ENCODE peak calls at places on chromosomes 1 and 21, in four cellular contexts. B is lung, U is uterus, E is hepatocyte. I is an unnamed sample.

GRCh38 chr1:154975409-154976205 is 1.1 kb downstream of the CKS1B start:
- DNase-seq in B (peak), U (peak), E (peak), I (no peak)

GRCh38 chr1:7117265-7117598 is 332.0 kb downstream of the CAMTA1 start:
- DNase-seq in B (no peak), U (no peak), E (no peak), I (no peak)

GRCh38 chr1:62428351-62428750 is 8.5 kb upstream of the USP1 start:
- DNase-seq in B (no peak), U (no peak), E (no peak), I (no peak)

GRCh38 chr1:155052412-155053400 is 1.6 kb downstream of the ADAM15 start:
- DNase-seq in B (no peak), U (no peak), E (no peak), I (no peak)

GRCh38 chr1:24201941-24202440 is 14.9 kb upstream of the IFNLR1 start:
- DNase-seq in B (peak), U (peak), E (peak), I (peak)

GRCh38 chr1:152397474-152397873 is 16.6 kb downstream of the CRNN start:
- DNase-seq in B (no peak), U (no peak), E (no peak), I (no peak)

GRCh38 chr1:172320723-172321122 is 99.8 kb upstream of the C1orf105 start:
- DNase-seq in B (no peak), U (no peak), E (no peak), I (no peak)

GRCh38 chr1:19892628-19893168 is 10.5 kb downstream of the OTUD3 start:
- DNase-seq in B (no peak), U (no peak), E (no peak), I (no peak)

GRCh38 chr21:43352568-43353281 is 74.2 kb downstream of the SIK1 start:
- DNase-seq in B (no peak), U (no peak), E (no peak), I (no peak)

GRCh38 chr1:178752891-178753290 is 27.8 kb downstream of the RALGPS2 start:
- DNase-seq in B (no peak), U (no peak), E (no peak), I (no peak)

GRCh38 chr1:17436380-17437174 is 2.9 kb downstream of the RCC2 start:
- DNase-seq in B (no peak), U (no peak), E (no peak), I (no peak)

GRCh38 chr1:64038965-64039926 is 164.2 kb upstream of the UBE2U start:
- DNase-seq in B (peak), U (peak), E (peak), I (peak)

GRCh38 chr21:36699546-36700294 is 805 bp downstream of the SIM2 start:
- DNase-seq in B (no peak), U (no peak), E (no peak), I (no peak)

GRCh38 chr1:10628685-10629084 is 153.9 kb downstream of the PEX14 start:
- DNase-seq in B (no peak), U (peak), E (no peak), I (no peak)

GRCh38 chr1:62810420-62811274 is 26.7 kb downstream of the ATG4C start:
- DNase-seq in B (no peak), U (no peak), E (no peak), I (no peak)

GRCh38 chr21:42061195-42061865 is 9.8 kb upstream of the UMODL1 start:
- DNase-seq in B (peak), U (no peak), E (no peak), I (no peak)

GRCh38 chr1:238063454-238063853 is 172.7 kb upstream of the ZP4 start:
- DNase-seq in B (no peak), U (no peak), E (no peak), I (no peak)

GRCh38 chr1:205961970-205962820 is 18.9 kb upstream of the SLC26A9 start:
- DNase-seq in B (peak), U (no peak), E (no peak), I (no peak)

GRCh38 chr1:201108614-201109013 is 3.6 kb downstream of the CACNA1S start:
- DNase-seq in B (no peak), U (no peak), E (no peak), I (no peak)

GRCh38 chr1:209733409-209734192 is 22.3 kb upstream of the TRAF3IP3 start:
- DNase-seq in B (no peak), U (no peak), E (no peak), I (no peak)

GRCh38 chr21:31895069-31895851 is 22.4 kb downstream of the HUNK start:
- DNase-seq in B (no peak), U (no peak), E (no peak), I (no peak)

GRCh38 chr21:41612674-41613250 is 104.8 kb upstream of the TMPRSS2 start:
- DNase-seq in B (peak), U (peak), E (peak), I (peak)

GRCh38 chr1:21619041-21619947 is 49.9 kb downstream of the RAP1GAP start:
- DNase-seq in B (no peak), U (no peak), E (peak), I (no peak)

GRCh38 chr21:43797925-43798715 is 8.7 kb downstream of the RRP1 start:
- DNase-seq in B (no peak), U (no peak), E (no peak), I (no peak)

GRCh38 chr21:31988492-31989285 is 115.9 kb downstream of the HUNK start:
- DNase-seq in B (no peak), U (no peak), E (no peak), I (no peak)

GRCh38 chr21:18493420-18493819 is 89.8 kb upstream of the TMPRSS15 start:
- DNase-seq in B (no peak), U (no peak), E (peak), I (no peak)

GRCh38 chr1:31036749-31037500 is 28.6 kb downstream of the PUM1 start:
- DNase-seq in B (no peak), U (no peak), E (no peak), I (no peak)

GRCh38 chr1:184513966-184514365 is 127.1 kb downstream of the C1orf21 start:
- DNase-seq in B (no peak), U (peak), E (no peak), I (no peak)

GRCh38 chr1:85274969-85275453 is 1.4 kb downstream of the BCL10 start:
- DNase-seq in B (no peak), U (no peak), E (peak), I (no peak)

GRCh38 chr1:10045480-10046355 is 13.0 kb downstream of the UBE4B start:
- DNase-seq in B (no peak), U (no peak), E (peak), I (no peak)

GRCh38 chr1:169151338-169151837 is 44.9 kb downstream of the ATP1B1 start:
- DNase-seq in B (no peak), U (no peak), E (no peak), I (no peak)

GRCh38 chr1:1683104-1683905 is 9.3 kb downstream of the SLC35E2B start:
- DNase-seq in B (no peak), U (no peak), E (peak), I (no peak)

GRCh38 chr21:42169758-42170157 is 49.2 kb upstream of the ABCG1 start:
- DNase-seq in B (no peak), U (no peak), E (no peak), I (no peak)

GRCh38 chr1:53600001-53600400 is 139.0 kb downstream of the GLIS1 start:
- DNase-seq in B (no peak), U (no peak), E (no peak), I (no peak)

GRCh38 chr1:101257500-101258325 is 20.9 kb downstream of the S1PR1 start:
- DNase-seq in B (peak), U (no peak), E (peak), I (no peak)

GRCh38 chr1:165860065-165860464 is 32.7 kb downstream of the UCK2 start:
- DNase-seq in B (no peak), U (no peak), E (no peak), I (no peak)

GRCh38 chr21:34630536-34631143 is 15.7 kb upstream of the RCAN1 start:
- DNase-seq in B (no peak), U (no peak), E (peak), I (no peak)

GRCh38 chr21:42973309-42973990 is 912 bp upstream of the PKNOX1 start:
- DNase-seq in B (no peak), U (peak), E (no peak), I (no peak)

DNA sequence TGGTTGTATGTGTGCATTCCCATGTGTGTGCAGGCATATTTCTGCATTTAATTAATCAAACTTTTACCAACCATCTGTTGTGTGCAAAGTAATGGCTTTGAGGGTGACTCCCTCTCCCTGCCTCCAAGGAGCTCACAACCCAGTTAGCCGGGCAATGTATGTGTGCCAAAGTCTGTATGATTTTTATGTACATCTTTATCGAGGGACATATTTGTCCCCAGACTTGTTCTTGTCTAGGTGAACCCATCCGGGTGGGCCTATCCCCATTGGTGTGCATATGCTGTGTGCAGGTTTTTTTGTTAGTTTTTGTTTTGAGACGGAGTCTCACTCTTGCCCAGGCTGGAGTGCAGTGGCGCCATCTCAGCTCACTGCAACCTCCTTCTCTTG is 1.8 kb downstream of the SYTL1 start:
- DNase-seq in B (no peak), U (no peak), E (no peak), I (no peak)
- H3K4me3 ChIP-seq in B (no peak), U (no peak), E (no peak), I (no peak)

DNA sequence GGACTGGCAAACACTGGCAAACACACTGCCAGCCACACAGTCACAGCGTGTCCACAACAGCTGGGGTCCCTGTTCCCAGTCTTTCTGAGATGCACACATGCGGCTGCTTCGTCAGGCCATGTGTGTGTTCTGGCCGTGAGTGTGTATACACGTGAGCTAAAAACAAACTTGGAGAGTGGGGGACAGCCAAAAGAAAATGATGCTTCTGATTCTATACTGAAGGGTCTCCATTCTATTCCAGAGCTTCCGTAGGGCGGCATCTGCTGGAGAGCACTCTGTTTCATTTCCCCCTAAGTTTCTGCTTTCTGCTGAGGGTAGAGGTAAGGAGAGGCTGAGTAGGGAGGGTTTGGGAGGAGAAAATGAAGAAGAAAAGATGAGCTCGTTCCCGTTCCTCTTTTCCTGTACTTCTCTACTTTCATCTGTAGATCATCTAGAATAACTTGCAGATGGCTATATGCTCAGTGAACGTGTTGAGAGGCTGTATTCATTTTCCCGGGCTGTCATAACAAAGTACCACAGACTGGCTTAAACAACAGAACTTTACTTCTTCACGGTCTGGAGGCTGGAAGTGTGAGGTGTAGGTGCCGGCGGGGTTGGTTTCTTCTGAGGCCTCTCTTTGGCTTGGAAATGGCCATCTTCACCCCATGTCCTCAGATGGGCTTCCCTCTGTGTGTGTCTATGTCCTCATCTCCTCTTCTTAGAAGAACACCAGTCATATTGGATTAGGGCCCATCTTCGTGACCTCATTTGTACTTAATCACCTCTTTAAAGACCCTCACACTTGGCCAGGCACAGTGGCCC is 151.6 kb downstream of the TOMM20 start:
- DNase-seq in B (no peak), U (peak), E (no peak), I (no peak)
- TF ChIP-seq CTCF in B (no peak), U (no peak), E (no peak), I (no peak)

DNA sequence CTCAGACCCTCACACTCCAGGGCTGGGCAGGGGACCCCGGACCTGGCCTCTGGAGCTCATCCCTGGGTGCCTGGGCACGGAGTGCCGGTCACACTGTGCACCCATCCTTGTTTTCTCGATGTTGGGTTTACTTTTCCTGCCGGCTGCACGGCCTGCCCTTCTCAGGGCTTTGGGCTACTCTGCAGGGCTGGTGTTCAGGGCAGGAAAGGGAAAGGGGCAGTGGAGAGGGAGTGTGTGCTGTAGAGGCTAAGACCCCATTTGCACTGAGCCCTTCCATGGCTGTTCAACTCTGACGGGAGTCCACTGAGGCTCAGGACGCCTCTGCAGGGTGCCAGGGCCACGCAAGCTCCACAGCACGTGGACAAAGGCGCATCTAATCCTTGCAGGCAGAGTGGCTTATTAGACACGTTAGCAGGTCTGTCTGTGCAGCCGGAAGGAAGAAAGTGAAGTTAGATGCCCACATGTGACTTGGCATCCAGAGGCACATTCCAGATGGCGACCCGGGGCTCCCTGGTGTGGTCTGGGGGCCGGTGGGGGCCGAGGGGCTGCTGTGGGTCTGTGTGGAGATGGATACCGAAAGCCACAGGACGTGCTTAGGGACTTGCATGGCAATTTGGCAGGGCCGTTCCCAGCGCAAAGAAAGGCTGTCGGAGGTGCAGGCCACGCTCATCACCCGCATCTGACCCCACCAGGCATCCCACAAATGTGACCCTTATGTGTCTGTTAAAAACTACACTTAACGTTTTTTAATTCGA is 33.6 kb downstream of the COL18A1 start:
- DNase-seq in B (no peak), U (no peak), E (no peak), I (no peak)
- H3K4me3 ChIP-seq in B (no peak), U (peak), E (no peak), I (peak)

DNA sequence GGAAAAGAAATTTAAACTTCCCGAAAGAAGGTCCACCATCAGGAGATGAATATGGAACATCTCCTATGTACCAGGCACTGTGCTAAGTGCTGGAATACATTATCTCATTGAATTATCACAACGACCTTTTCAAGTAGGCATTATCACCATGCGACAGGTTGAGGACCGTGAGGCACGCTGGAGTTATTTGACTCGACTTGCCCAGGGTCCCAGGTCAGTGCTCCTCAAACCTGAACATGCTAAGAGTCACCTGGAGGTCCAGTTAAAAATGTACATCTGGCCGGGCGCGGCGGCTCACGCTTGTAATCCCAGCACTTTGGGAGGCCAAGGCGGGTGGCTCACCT is 15.9 kb upstream of the AGTRAP start:
- DNase-seq in B (no peak), U (no peak), E (no peak), I (no peak)
- TF ChIP-seq CTCF in B (no peak), U (no peak), E (no peak), I (no peak)

GRCh38 chr1:210817385-210818275 is 316.3 kb downstream of the KCNH1 start:
- DNase-seq in B (no peak), U (no peak), E (no peak), I (no peak)
- H3K4me3 ChIP-seq in B (no peak), U (no peak), E (no peak), I (no peak)

DNA sequence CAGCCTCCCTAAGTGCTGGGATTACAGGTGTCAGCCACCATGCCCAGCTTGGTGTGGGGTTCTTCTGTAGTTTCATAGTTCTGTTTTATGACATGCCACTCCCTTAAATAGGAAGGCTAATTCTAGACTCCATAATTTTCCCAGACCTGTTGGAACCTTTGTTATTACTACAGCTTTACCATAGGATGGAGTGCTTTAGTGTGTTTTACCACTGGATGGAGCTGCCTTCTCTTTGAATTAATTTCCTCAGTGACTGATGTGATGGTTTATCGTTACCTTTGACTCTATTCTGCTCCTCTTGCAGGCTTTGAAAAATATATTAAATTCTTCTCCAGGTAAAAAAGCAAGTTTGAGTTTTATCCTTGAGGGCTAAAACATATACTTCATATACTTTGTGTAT is 84.6 kb upstream of the NEK7 start:
- DNase-seq in B (no peak), U (no peak), E (no peak), I (no peak)
- TF ChIP-seq CTCF in B (no peak), U (no peak), E (peak), I (no peak)